ENCODE peak calls at places on chromosomes 2 and 18, in four cellular contexts. L is CD8-positive, alpha-beta memory T cell; A is neuronal stem cell; I is naive thymus-derived CD4-positive, alpha-beta T cell. G is an unnamed sample.

GRCh38 chr2:110713508-110714362 is 18.6 kb upstream of the ACOXL start:
- DNase-seq in L (no peak), A (no peak), I (no peak), G (no peak)

GRCh38 chr18:59551902-59552635 is 145.2 kb downstream of the CCBE1 start:
- DNase-seq in L (no peak), A (no peak), I (no peak), G (no peak)

GRCh38 chr2:179106342-179107178 is 56.6 kb upstream of the CCDC141 start:
- DNase-seq in L (no peak), A (no peak), I (no peak), G (peak; percentile 20)

GRCh38 chr2:39531220-39531777 is 94.2 kb upstream of the MAP4K3 start:
- DNase-seq in L (no peak), A (no peak), I (no peak), G (no peak)

GRCh38 chr2:219641390-219642063 is 14.1 kb downstream of the SLC4A3 start:
- DNase-seq in L (no peak), A (no peak), I (no peak), G (no peak)

GRCh38 chr2:204842731-204843490 is 297.6 kb downstream of the PARD3B start:
- DNase-seq in L (no peak), A (no peak), I (no peak), G (peak; percentile 66)

GRCh38 chr2:27495840-27496356 is 741 bp upstream of the GCKR start:
- DNase-seq in L (no peak), A (no peak), I (no peak), G (no peak)

GRCh38 chr2:109063326-109063670 is 65.7 kb upstream of the SH3RF3 start:
- DNase-seq in L (no peak), A (no peak), I (peak; percentile 17), G (no peak)

GRCh38 chr2:108570416-108570815 is 36.1 kb downstream of the LIMS1 start:
- DNase-seq in L (no peak), A (no peak), I (no peak), G (no peak)

GRCh38 chr2:46364797-46365457 is 67.7 kb downstream of the EPAS1 start:
- DNase-seq in L (peak; percentile 45), A (peak; percentile 26), I (peak; percentile 55), G (peak; percentile 66)

GRCh38 chr2:191977754-191978153 is 130.9 kb upstream of the CAVIN2 start:
- DNase-seq in L (no peak), A (no peak), I (no peak), G (no peak)

GRCh38 chr2:233817995-233818638 is 36.2 kb downstream of the HJURP start:
- DNase-seq in L (no peak), A (no peak), I (no peak), G (no peak)

GRCh38 chr2:86296947-86297346 is 40.5 kb downstream of the REEP1 start:
- DNase-seq in L (no peak), A (no peak), I (no peak), G (no peak)

GRCh38 chr2:25305197-25305596 is 36.5 kb downstream of the DNMT3A start:
- DNase-seq in L (peak; percentile 47), A (no peak), I (peak; percentile 34), G (no peak)

GRCh38 chr2:145022671-145023330 is 502.9 kb upstream of the ZEB2 start:
- DNase-seq in L (no peak), A (no peak), I (no peak), G (no peak)

GRCh38 chr2:26735096-26735495 is 29.0 kb upstream of the SLC35F6 start:
- DNase-seq in L (no peak), A (no peak), I (no peak), G (no peak)

GRCh38 chr2:162343492-162343823 is 474 bp upstream of the GCA start:
- DNase-seq in L (no peak), A (no peak), I (no peak), G (no peak)

GRCh38 chr2:137023205-137023604 is 257.9 kb downstream of the THSD7B start:
- DNase-seq in L (no peak), A (no peak), I (no peak), G (no peak)

GRCh38 chr18:28039078-28039477 is 137.9 kb downstream of the CDH2 start:
- DNase-seq in L (no peak), A (no peak), I (no peak), G (no peak)

GRCh38 chr2:85682378-85682777 is 11.8 kb upstream of the GNLY start:
- DNase-seq in L (no peak), A (no peak), I (no peak), G (peak; percentile 13)

GRCh38 chr18:70417847-70418246 is 129.0 kb downstream of the SOCS6 start:
- DNase-seq in L (no peak), A (no peak), I (no peak), G (no peak)

GRCh38 chr18:2570772-2571199 is 519 bp downstream of the METTL4 start:
- DNase-seq in L (peak; percentile 67), A (no peak), I (no peak), G (peak; percentile 84)

GRCh38 chr2:186126181-186126580 is 359.9 kb upstream of the ZC3H15 start:
- DNase-seq in L (no peak), A (no peak), I (no peak), G (no peak)

GRCh38 chr18:73948497-73948896 is 199.1 kb downstream of the FBXO15 start:
- DNase-seq in L (no peak), A (no peak), I (no peak), G (no peak)

GRCh38 chr2:204205548-204205947 is 269.0 kb downstream of the ICOS start:
- DNase-seq in L (no peak), A (no peak), I (no peak), G (no peak)

GRCh38 chr2:158202151-158202778 is 100.6 kb downstream of the UPP2 start:
- DNase-seq in L (no peak), A (no peak), I (no peak), G (no peak)

GRCh38 chr2:17757321-17757720 is 3.4 kb downstream of the GEN1 start:
- DNase-seq in L (no peak), A (no peak), I (no peak), G (no peak)

GRCh38 chr18:77191241-77191751 is 58.4 kb upstream of the GALR1 start:
- DNase-seq in L (no peak), A (no peak), I (no peak), G (no peak)
- H3K4me3 ChIP-seq in L (no peak overlapping the region), A (no peak overlapping the region), I (no peak overlapping the region), G (no peak overlapping the region)

GRCh38 chr2:239195992-239196391 is 204.8 kb downstream of the HDAC4 start:
- DNase-seq in L (no peak), A (no peak), I (no peak), G (no peak)

GRCh38 chr2:239197146-239197545 is 203.7 kb downstream of the HDAC4 start:
- DNase-seq in L (no peak), A (no peak), I (no peak), G (no peak)

GRCh38 chr2:239198221-239198620 is 202.6 kb downstream of the HDAC4 start:
- DNase-seq in L (no peak), A (no peak), I (no peak), G (no peak)

GRCh38 chr2:239195318-239195871 is 205.4 kb downstream of the HDAC4 start:
- DNase-seq in L (no peak), A (no peak), I (no peak), G (peak; percentile 59)

GRCh38 chr2:239196474-239197021 is 204.3 kb downstream of the HDAC4 start:
- DNase-seq in L (no peak), A (no peak), I (no peak), G (no peak)
- H3K4me1 ChIP-seq in L (no peaks in the 10 kb centered on the region), A (peaks cover 24% of the 10 kb centered on the region), I (no peaks in the 10 kb centered on the region), G (peaks cover 26% of the 10 kb centered on the region)

DNA sequence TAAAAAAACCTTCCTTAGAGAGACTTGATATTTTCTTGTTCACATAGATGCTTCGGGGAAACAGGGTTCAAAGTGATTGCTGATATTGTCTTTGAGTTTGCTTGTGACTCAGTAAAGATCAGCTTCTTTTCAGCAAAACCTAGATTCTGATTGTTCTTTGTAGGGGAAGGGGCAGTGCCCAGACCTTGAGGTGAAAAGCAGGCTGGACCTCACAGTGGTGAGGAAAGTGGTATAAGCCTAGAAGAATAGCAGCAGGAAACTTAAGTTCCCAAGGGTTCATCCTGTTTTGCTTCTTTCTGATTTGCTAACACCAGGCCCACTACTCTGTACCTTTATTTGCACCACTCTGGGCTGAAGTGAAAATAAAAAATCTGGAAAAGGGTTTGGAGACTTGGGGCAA is 20.9 kb downstream of the UBXN4 start:
- DNase-seq in L (no peak), A (no peak), I (no peak), G (no peak)
- H3K4me3 ChIP-seq in L (no peak overlapping the region), A (no peak overlapping the region), I (no peak overlapping the region), G (no peak overlapping the region)

GRCh38 chr2:65069425-65069824 is 13.2 kb downstream of the CEP68 start:
- DNase-seq in L (no peak), A (no peak), I (no peak), G (no peak)
- H3K4me1 ChIP-seq in L (peaks cover 20% of the 10 kb centered on the region), A (peaks cover 7% of the 10 kb centered on the region), I (no peaks in the 10 kb centered on the region), G (peaks cover 36% of the 10 kb centered on the region)

DNA sequence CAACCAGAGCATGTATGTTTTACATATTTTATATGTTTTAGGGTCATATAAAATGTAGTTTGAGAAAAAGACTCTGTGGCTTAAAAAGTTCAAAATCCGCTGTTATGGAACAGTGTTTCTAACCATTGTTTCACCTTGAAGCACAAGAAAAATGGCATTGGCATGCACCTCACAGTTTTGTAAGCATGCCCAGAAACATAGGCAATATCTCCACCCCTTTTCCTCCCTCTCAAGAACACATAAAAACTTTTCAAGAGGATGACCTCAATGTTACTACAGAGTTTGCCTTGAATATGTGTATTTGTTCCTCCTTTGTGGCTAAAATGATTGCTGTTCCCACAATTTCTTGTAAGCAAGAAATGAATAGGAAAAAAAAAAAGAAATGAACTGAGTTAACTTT is 29.3 kb upstream of the SLC40A1 start:
- DNase-seq in L (no peak), A (no peak), I (no peak), G (no peak)
- H3K4me3 ChIP-seq in L (no peak overlapping the region), A (no peak overlapping the region), I (no peak overlapping the region), G (no peak overlapping the region)

GRCh38 chr2:36455788-36456187 is 100.2 kb downstream of the CRIM1 start:
- DNase-seq in L (no peak), A (no peak), I (no peak), G (no peak)
- H3K4me1 ChIP-seq in L (peaks cover under 1% of the 10 kb centered on the region), A (peaks cover 16% of the 10 kb centered on the region), I (peaks cover 3% of the 10 kb centered on the region), G (peaks cover 11% of the 10 kb centered on the region)

DNA sequence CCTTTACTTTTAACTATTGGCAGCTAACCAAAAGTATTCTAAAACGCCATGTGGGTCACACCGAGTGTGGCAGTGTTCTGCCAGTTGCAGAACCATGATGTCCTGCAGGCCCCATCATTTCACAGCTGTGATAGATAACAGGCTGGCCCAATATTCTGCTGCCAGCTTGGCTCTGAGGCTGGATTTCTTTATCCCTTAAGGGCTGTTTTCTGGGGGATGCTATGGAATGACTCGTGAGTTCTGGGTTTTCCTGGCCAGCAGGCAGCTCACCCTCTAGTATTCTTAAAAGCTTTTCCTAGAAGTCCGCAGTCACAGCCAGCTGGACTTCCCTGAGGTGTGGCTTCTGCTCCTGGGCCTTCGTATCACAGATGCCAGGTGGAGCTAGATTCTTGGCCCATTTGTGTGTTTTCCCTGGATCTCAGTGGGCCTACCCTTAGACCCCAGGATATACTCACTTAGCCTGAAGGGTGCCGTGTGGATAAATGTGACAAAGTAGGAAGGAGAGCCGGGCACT is 41.0 kb downstream of the FHOD3 start:
- DNase-seq in L (no peak), A (no peak), I (no peak), G (no peak)
- H3K4me3 ChIP-seq in L (no peak overlapping the region), A (no peak overlapping the region), I (no peak overlapping the region), G (no peak overlapping the region)

DNA sequence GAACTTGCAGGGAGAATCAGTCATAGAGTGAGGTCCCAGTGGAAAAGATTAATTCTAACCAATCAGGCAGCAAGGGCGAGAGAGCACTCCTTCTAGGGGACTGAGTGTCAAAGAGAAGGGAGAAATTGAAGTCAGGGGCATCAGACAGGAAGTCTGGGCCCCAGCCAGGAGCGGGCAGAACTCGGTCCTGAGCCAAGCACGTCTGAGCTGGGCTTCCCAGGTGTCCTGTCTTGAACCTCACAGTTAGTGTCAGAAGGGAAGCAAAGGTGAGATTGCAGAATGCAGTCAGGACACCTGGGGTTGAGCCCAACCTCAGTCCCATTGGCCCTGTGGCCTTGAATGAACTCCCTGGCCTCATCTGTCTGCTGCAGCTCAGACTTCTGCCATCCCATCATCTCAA is 220.9 kb downstream of the SMAD2 start:
- DNase-seq in L (no peak), A (no peak), I (no peak), G (no peak)
- H3K4me1 ChIP-seq in L (no peaks in the 10 kb centered on the region), A (no peaks in the 10 kb centered on the region), I (no peaks in the 10 kb centered on the region), G (no peaks in the 10 kb centered on the region)

G was measured in testis.